ENCODE peak calls at places on chromosomes 4 and X, in six cellular contexts. One of them, this sample, is unnamed.

GRCh38 chrX:16712116-16712824 is at the start of gene CTPS2:
- DNase-seq in naive thymus-derived CD8-positive, alpha-beta T cell: peak
- DNase-seq in NCI-H774: peak
- DNase-seq in AG20443: peak
- DNase-seq in cardiac fibroblast: peak
- DNase-seq in fibroblast of lung: peak
- DNase-seq in this sample: peak

GRCh38 chr4:15400911-15401671 is 26.7 kb upstream of the C1QTNF7 start:
- DNase-seq in fibroblast of lung: peak
- DNase-seq in cardiac fibroblast: peak
- DNase-seq in naive thymus-derived CD8-positive, alpha-beta T cell: no peak
- DNase-seq in NCI-H774: no peak
- DNase-seq in AG20443: peak
- DNase-seq in this sample: no peak

GRCh38 chr4:109078724-109079123 is 223.7 kb downstream of the COL25A1 start:
- DNase-seq in naive thymus-derived CD8-positive, alpha-beta T cell: no peak
- DNase-seq in NCI-H774: no peak
- DNase-seq in AG20443: peak
- DNase-seq in cardiac fibroblast: peak
- DNase-seq in fibroblast of lung: peak
- DNase-seq in this sample: no peak

GRCh38 chr4:123110685-123111084 is 188.3 kb upstream of the NUDT6 start:
- DNase-seq in fibroblast of lung: no peak
- DNase-seq in naive thymus-derived CD8-positive, alpha-beta T cell: no peak
- DNase-seq in NCI-H774: no peak
- DNase-seq in cardiac fibroblast: no peak
- DNase-seq in AG20443: no peak
- DNase-seq in this sample: no peak

GRCh38 chr4:183670251-183670650 is 11.2 kb downstream of the TRAPPC11 start:
- DNase-seq in cardiac fibroblast: no peak
- DNase-seq in fibroblast of lung: peak
- DNase-seq in AG20443: no peak
- DNase-seq in naive thymus-derived CD8-positive, alpha-beta T cell: no peak
- DNase-seq in NCI-H774: no peak
- DNase-seq in this sample: no peak

GRCh38 chr4:158065176-158065575 is 107.6 kb downstream of the GASK1B start:
- DNase-seq in cardiac fibroblast: no peak
- DNase-seq in naive thymus-derived CD8-positive, alpha-beta T cell: no peak
- DNase-seq in NCI-H774: no peak
- DNase-seq in AG20443: no peak
- DNase-seq in fibroblast of lung: no peak
- DNase-seq in this sample: peak

GRCh38 chr4:128830906-128831525 is 21.5 kb downstream of the JADE1 start:
- DNase-seq in AG20443: no peak
- DNase-seq in naive thymus-derived CD8-positive, alpha-beta T cell: no peak
- DNase-seq in NCI-H774: no peak
- DNase-seq in cardiac fibroblast: no peak
- DNase-seq in fibroblast of lung: peak
- DNase-seq in this sample: no peak

GRCh38 chr4:153704522-153704921 is 20.4 kb downstream of the TLR2 start:
- DNase-seq in AG20443: no peak
- DNase-seq in naive thymus-derived CD8-positive, alpha-beta T cell: no peak
- DNase-seq in NCI-H774: no peak
- DNase-seq in cardiac fibroblast: no peak
- DNase-seq in fibroblast of lung: no peak
- DNase-seq in this sample: no peak

GRCh38 chr4:25030283-25031076 is at the start of gene LGI2:
- DNase-seq in NCI-H774: peak
- DNase-seq in AG20443: peak
- DNase-seq in naive thymus-derived CD8-positive, alpha-beta T cell: no peak
- DNase-seq in fibroblast of lung: peak
- DNase-seq in cardiac fibroblast: peak
- DNase-seq in this sample: peak

GRCh38 chr4:26819478-26819877 is 41.2 kb upstream of the STIM2 start:
- DNase-seq in fibroblast of lung: no peak
- DNase-seq in NCI-H774: no peak
- DNase-seq in naive thymus-derived CD8-positive, alpha-beta T cell: no peak
- DNase-seq in AG20443: no peak
- DNase-seq in cardiac fibroblast: no peak
- DNase-seq in this sample: no peak

GRCh38 chr4:164700471-164700870 is 53.5 kb upstream of the SMIM31 start:
- DNase-seq in NCI-H774: no peak
- DNase-seq in fibroblast of lung: no peak
- DNase-seq in naive thymus-derived CD8-positive, alpha-beta T cell: no peak
- DNase-seq in AG20443: peak
- DNase-seq in cardiac fibroblast: no peak
- DNase-seq in this sample: no peak

GRCh38 chr4:8690216-8690786 is 97.7 kb downstream of the CPZ start:
- DNase-seq in cardiac fibroblast: no peak
- DNase-seq in fibroblast of lung: no peak
- DNase-seq in AG20443: no peak
- DNase-seq in naive thymus-derived CD8-positive, alpha-beta T cell: no peak
- DNase-seq in NCI-H774: no peak
- DNase-seq in this sample: no peak

GRCh38 chrX:22397566-22397965 is 124.9 kb downstream of the CBLL2 start:
- DNase-seq in fibroblast of lung: peak
- DNase-seq in AG20443: no peak
- DNase-seq in NCI-H774: no peak
- DNase-seq in naive thymus-derived CD8-positive, alpha-beta T cell: no peak
- DNase-seq in cardiac fibroblast: no peak
- DNase-seq in this sample: no peak

GRCh38 chr4:119746951-119747350 is 118.3 kb upstream of the PDE5A start:
- DNase-seq in AG20443: peak
- DNase-seq in cardiac fibroblast: no peak
- DNase-seq in NCI-H774: no peak
- DNase-seq in fibroblast of lung: peak
- DNase-seq in naive thymus-derived CD8-positive, alpha-beta T cell: no peak
- DNase-seq in this sample: no peak

GRCh38 chr4:47061435-47061834 is 30.1 kb downstream of the GABRB1 start:
- DNase-seq in NCI-H774: no peak
- DNase-seq in cardiac fibroblast: no peak
- DNase-seq in naive thymus-derived CD8-positive, alpha-beta T cell: no peak
- DNase-seq in fibroblast of lung: peak
- DNase-seq in AG20443: no peak
- DNase-seq in this sample: no peak

GRCh38 chrX:151151668-151152267 is 24.6 kb upstream of the GPR50 start:
- DNase-seq in NCI-H774: peak
- DNase-seq in fibroblast of lung: peak
- DNase-seq in cardiac fibroblast: peak
- DNase-seq in naive thymus-derived CD8-positive, alpha-beta T cell: peak
- DNase-seq in AG20443: peak
- DNase-seq in this sample: peak

GRCh38 chr4:1399508-1400190 is 6.6 kb downstream of the NKX1-1 start:
- DNase-seq in cardiac fibroblast: no peak
- DNase-seq in naive thymus-derived CD8-positive, alpha-beta T cell: peak
- DNase-seq in AG20443: no peak
- DNase-seq in fibroblast of lung: no peak
- DNase-seq in NCI-H774: no peak
- DNase-seq in this sample: no peak

GRCh38 chr4:8192748-8193738 is 6.0 kb upstream of the SH3TC1 start:
- DNase-seq in NCI-H774: peak
- DNase-seq in fibroblast of lung: peak
- DNase-seq in AG20443: no peak
- DNase-seq in cardiac fibroblast: peak
- DNase-seq in naive thymus-derived CD8-positive, alpha-beta T cell: peak
- DNase-seq in this sample: no peak

GRCh38 chr4:72779256-72779655 is 210.2 kb upstream of the ADAMTS3 start:
- DNase-seq in naive thymus-derived CD8-positive, alpha-beta T cell: no peak
- DNase-seq in fibroblast of lung: peak
- DNase-seq in AG20443: peak
- DNase-seq in cardiac fibroblast: peak
- DNase-seq in NCI-H774: no peak
- DNase-seq in this sample: no peak

GRCh38 chrX:74325130-74326059 is 21.4 kb downstream of the ZCCHC13 start:
- DNase-seq in NCI-H774: no peak
- DNase-seq in fibroblast of lung: no peak
- DNase-seq in AG20443: no peak
- DNase-seq in naive thymus-derived CD8-positive, alpha-beta T cell: no peak
- DNase-seq in cardiac fibroblast: no peak
- DNase-seq in this sample: peak

GRCh38 chr4:15241946-15242345 is 185.9 kb upstream of the C1QTNF7 start:
- DNase-seq in fibroblast of lung: peak
- DNase-seq in naive thymus-derived CD8-positive, alpha-beta T cell: no peak
- DNase-seq in AG20443: no peak
- DNase-seq in NCI-H774: no peak
- DNase-seq in cardiac fibroblast: no peak
- DNase-seq in this sample: no peak

GRCh38 chr4:10093801-10094552 is 22.6 kb downstream of the WDR1 start:
- DNase-seq in naive thymus-derived CD8-positive, alpha-beta T cell: no peak
- DNase-seq in cardiac fibroblast: peak
- DNase-seq in AG20443: peak
- DNase-seq in fibroblast of lung: peak
- DNase-seq in NCI-H774: no peak
- DNase-seq in this sample: no peak

GRCh38 chr4:109177411-109177810 is 125.0 kb downstream of the COL25A1 start:
- DNase-seq in fibroblast of lung: peak
- DNase-seq in AG20443: no peak
- DNase-seq in naive thymus-derived CD8-positive, alpha-beta T cell: no peak
- DNase-seq in cardiac fibroblast: no peak
- DNase-seq in NCI-H774: no peak
- DNase-seq in this sample: peak

GRCh38 chr4:139704915-139705485 is 39.4 kb downstream of the MGST2 start:
- DNase-seq in fibroblast of lung: peak
- DNase-seq in cardiac fibroblast: peak
- DNase-seq in NCI-H774: no peak
- DNase-seq in AG20443: no peak
- DNase-seq in naive thymus-derived CD8-positive, alpha-beta T cell: no peak
- DNase-seq in this sample: no peak

This sample was measured in cerebellum.